ENCODE peak calls at places on chromosomes 12 and 14, in four cellular contexts. Y, E, K and B are unnamed samples.

GRCh38 chr12:2414810-2415567 is 362.2 kb downstream of the CACNA1C start:
- DNase-seq in E (peak; percentile 64), K (no peak), Y (no peak), B (no peak)

GRCh38 chr12:50734409-50735263 is 29.3 kb upstream of the ATF1 start:
- DNase-seq in Y (no peak), E (no peak), K (peak; percentile 62), B (no peak)

GRCh38 chr14:77565289-77566081 is 51.0 kb downstream of the SPTLC2 start:
- DNase-seq in E (no peak), K (no peak), Y (no peak), B (no peak)

GRCh38 chr12:76558684-76559276 is 791 bp downstream of the OSBPL8 start:
- DNase-seq in Y (peak; percentile 69), E (peak; percentile 91), K (peak; percentile 73), B (peak; percentile 87)

GRCh38 chr12:77681726-77682125 is 149.0 kb upstream of the NAV3 start:
- DNase-seq in E (no peak), Y (no peak), K (no peak), B (no peak)

GRCh38 chr14:54489731-54490447 is 1.1 kb upstream of the GMFB start:
- DNase-seq in E (no peak), K (peak; percentile 30), Y (no peak), B (no peak)

GRCh38 chr14:58639842-58640484 is 2.2 kb downstream of the DACT1 start:
- DNase-seq in K (peak; percentile 17), Y (no peak), E (no peak), B (no peak)

GRCh38 chr12:10873374-10873773 is 10.7 kb downstream of the PRH1 start:
- DNase-seq in K (no peak), E (no peak), Y (no peak), B (no peak)

GRCh38 chr12:57272337-57273151 is 21.6 kb upstream of the STAC3 start:
- DNase-seq in K (peak; percentile 61), Y (no peak), E (no peak), B (no peak)

GRCh38 chr12:126772171-126772864 is 1494.7 kb upstream of the TMEM132C start:
- DNase-seq in Y (no peak), E (no peak), K (peak; percentile 75), B (no peak)

GRCh38 chr12:53060064-53060720 is 10.3 kb downstream of the TNS2 start:
- DNase-seq in Y (no peak), E (no peak), K (no peak), B (no peak)

GRCh38 chr14:68199465-68200145 is 380.0 kb downstream of the RAD51B start:
- DNase-seq in Y (peak; percentile 50), E (no peak), K (no peak), B (no peak)

GRCh38 chr12:58575281-58575680 is 345.0 kb downstream of the LRIG3 start:
- DNase-seq in E (no peak), Y (no peak), K (no peak), B (no peak)

GRCh38 chr14:37036669-37037341 is 135.6 kb downstream of the SLC25A21 start:
- DNase-seq in Y (no peak), K (no peak), E (no peak), B (no peak)

GRCh38 chr14:88841741-88842140 is 17.3 kb downstream of the TTC8 start:
- DNase-seq in Y (no peak), E (no peak), K (no peak), B (no peak)

GRCh38 chr14:85313801-85314207 is 216.1 kb upstream of the FLRT2 start:
- DNase-seq in K (no peak), E (no peak), Y (no peak), B (no peak)

GRCh38 chr14:90624228-90624627 is 192.0 kb downstream of the TTC7B start:
- DNase-seq in K (peak; percentile 11), Y (no peak), E (no peak), B (no peak)

GRCh38 chr14:22159049-22159448 is 430.0 kb downstream of the DAD1 start:
- DNase-seq in E (no peak), Y (no peak), K (no peak), B (no peak)

GRCh38 chr12:115343008-115343407 is 659.0 kb upstream of the TBX3 start:
- DNase-seq in E (no peak), K (no peak), Y (no peak), B (no peak)
- TF ChIP-seq POLR2A in E (no peak), K (no peak), Y (no peak), B (no peak)

DNA sequence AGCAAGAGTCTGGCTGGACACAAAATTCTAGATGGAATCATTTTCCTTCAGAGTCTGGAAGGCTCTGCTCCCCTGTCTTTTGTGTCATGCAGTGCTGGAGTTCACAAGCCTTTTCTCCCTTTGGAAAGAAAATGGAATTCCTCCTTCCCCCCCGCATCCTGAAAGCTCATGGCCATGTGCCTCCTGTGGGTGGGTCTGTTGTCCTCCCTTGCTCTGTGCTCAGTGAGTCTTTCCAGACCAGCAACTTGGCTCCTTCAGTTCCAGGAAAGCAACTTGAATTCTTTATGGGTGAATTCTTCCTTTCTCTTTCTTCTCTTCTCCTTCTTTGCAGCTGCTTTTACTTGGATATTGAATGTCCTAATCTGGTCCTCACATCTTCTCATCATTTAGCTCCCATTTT is 70.2 kb downstream of the TUNAR start:
- DNase-seq in Y (no peak), E (no peak), K (no peak), B (no peak)
- TF ChIP-seq POLR2AphosphoS5 in Y (no peak), E (no peak), K (no peak), B (no peak)

DNA sequence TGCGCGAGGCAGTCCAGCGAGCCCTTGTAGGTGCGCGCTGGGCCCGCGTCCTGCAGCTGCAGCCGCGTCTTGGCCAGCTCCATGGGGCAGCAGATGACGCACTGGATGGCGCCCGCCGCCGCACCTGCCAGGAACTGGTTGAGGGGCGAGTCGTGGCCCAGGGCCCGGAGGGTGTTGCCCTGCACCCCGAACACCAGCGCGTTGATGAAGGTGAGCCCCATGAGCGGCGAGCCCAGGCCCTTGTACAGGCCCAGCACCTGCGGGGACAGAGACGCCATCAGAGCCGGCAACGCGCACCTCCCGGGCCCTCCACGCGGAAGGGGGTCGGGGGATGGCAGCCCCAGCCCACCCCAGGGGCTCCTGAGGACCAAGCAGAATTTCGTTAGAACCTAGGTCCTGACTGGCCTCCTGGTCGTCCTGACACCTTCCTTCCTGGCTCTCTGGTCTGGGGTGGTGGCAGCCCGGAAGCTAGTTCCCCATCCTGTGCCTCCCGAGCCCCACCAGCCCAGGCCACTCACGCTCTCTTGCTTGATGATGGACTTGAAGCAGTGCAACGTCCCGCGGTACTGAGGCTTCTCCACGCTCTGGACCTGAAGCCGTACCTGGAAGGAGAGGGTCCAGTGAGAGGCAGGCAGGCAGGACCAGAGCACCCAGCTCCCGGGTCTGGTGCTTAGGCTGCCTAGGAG is 13.3 kb downstream of the SLC25A29 start:
- DNase-seq in Y (no peak), K (no peak), E (no peak), B (no peak)
- H3K27ac ChIP-seq in Y (no peak overlapping the region), K (no peak overlapping the region), E (no peak overlapping the region), B (no peak overlapping the region)

DNA sequence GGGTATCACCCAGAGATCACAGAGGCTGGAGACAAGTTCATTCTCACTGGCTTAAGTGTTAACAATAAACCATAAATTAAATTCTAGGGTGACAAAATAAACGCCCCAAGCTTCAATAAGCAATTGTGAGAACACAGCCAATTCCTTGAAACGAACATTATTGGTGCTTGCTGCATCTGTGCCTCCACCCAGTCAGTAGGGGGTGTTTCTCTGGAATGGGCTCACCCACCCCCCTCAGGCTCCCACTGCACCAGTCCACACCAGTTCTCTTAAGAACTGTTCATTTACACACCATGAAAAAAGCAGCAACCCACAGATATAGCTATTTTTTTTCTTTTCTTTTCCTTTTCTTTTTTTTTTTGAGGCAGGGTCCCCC is 34.7 kb downstream of the CDC42BPB start:
- DNase-seq in E (no peak), K (peak; percentile 14), Y (no peak), B (no peak)
- TF ChIP-seq POLR2A in E (no peak), K (no peak), Y (no peak), B (no peak)

GRCh38 chr12:124938066-124938465 is 23.6 kb upstream of the UBC start:
- DNase-seq in E (no peak), K (no peak), Y (no peak), B (no peak)

GRCh38 chr12:124940143-124940392 is 25.6 kb upstream of the UBC start:
- DNase-seq in Y (no peak), K (no peak), E (no peak), B (no peak)

GRCh38 chr12:124939428-124940142 is 25.1 kb upstream of the UBC start:
- DNase-seq in Y (peak; percentile 86), K (peak; percentile 96), E (peak; percentile 95), B (no peak)

GRCh38 chr12:124940393-124941169 is 26.1 kb upstream of the UBC start:
- DNase-seq in K (peak; percentile 97), E (no peak), Y (peak; percentile 89), B (no peak)

DNA sequence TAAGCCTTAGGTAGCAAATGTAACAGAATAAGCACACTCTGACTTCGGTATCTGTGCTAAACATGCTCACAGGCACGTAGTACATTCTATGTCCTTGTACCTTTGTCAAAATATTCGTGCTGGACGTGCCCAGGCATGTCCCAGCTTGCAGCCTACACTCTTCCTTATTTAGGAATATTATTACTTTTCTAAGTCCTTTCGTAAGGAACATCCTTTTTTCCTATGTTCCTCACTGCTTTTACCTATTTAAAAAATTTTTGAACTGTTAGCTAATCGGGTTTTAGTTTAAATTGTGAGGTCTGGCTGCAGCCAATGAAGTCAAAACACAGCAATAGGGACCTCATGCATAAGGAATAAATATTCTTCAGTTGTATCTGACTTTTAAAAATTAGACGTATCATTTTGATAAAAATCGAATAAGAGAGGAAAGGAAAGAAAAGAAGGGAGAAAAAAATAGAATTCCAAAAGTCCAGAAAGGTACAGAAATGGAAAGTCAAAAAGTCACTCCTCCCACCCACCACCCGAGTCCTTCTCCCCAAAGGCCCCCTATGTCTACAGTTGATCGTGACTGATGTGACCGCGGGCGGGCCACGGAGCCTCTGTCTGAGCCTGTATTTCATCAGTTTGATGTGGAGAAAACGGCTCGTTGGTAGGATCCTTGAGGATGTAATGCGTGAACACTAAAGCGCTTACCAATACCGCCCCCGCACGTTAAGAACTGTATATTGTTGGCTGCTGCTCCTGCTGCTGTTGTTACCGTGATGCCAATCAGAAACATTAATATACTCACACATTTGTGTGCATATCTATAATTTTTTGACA is 24.4 kb upstream of the UBC start:
- DNase-seq in K (peak; percentile 83), Y (peak; percentile 66), E (peak; percentile 77), B (no peak)
- TF ChIP-seq POLR2AphosphoS5 in K (no peak), Y (peak; percentile 45), E (peak; percentile 46), B (peak; percentile 81)

GRCh38 chr12:123816896-123817537 is 54.9 kb downstream of the DNAH10 start:
- DNase-seq in Y (no peak), K (no peak), E (no peak), B (no peak)
- H3K27ac ChIP-seq in Y (no peak overlapping the region), K (no peak overlapping the region), E (no peak overlapping the region), B (no peak overlapping the region)